ENCODE peak calls at places on chromosomes 16 and 17, in five cellular contexts. One of them, this sample, is unnamed.

GRCh38 chr17:71792966-71793365 is 327.9 kb upstream of the SOX9 start:
- DNase-seq in NCI-H1417: no peak
- DNase-seq in activated CD4-positive, alpha-beta T cell treated with anti-CD3 and anti-CD28 coated beads for 36 hours: no peak
- DNase-seq in glutamatergic neuron: no peak
- DNase-seq in NCI-H1092: no peak
- DNase-seq in this sample: no peak

GRCh38 chr17:27660436-27660835 is 29.4 kb downstream of the LGALS9 start:
- DNase-seq in glutamatergic neuron: peak
- DNase-seq in activated CD4-positive, alpha-beta T cell treated with anti-CD3 and anti-CD28 coated beads for 36 hours: no peak
- DNase-seq in NCI-H1092: no peak
- DNase-seq in NCI-H1417: no peak
- DNase-seq in this sample: no peak

GRCh38 chr17:57994436-57994835 is 6.4 kb upstream of the VEZF1 start:
- DNase-seq in NCI-H1417: no peak
- DNase-seq in glutamatergic neuron: no peak
- DNase-seq in NCI-H1092: no peak
- DNase-seq in activated CD4-positive, alpha-beta T cell treated with anti-CD3 and anti-CD28 coated beads for 36 hours: no peak
- DNase-seq in this sample: no peak

GRCh38 chr17:33039874-33040273 is 48.2 kb downstream of the SPACA3 start:
- DNase-seq in glutamatergic neuron: no peak
- DNase-seq in activated CD4-positive, alpha-beta T cell treated with anti-CD3 and anti-CD28 coated beads for 36 hours: no peak
- DNase-seq in NCI-H1092: no peak
- DNase-seq in NCI-H1417: no peak
- DNase-seq in this sample: no peak

GRCh38 chr17:57671546-57672204 is 73.4 kb downstream of the CCDC182 start:
- DNase-seq in activated CD4-positive, alpha-beta T cell treated with anti-CD3 and anti-CD28 coated beads for 36 hours: peak
- DNase-seq in NCI-H1092: peak
- DNase-seq in NCI-H1417: peak
- DNase-seq in glutamatergic neuron: peak
- DNase-seq in this sample: peak

GRCh38 chr17:16465861-16466338 is 26.1 kb downstream of the LRRC75A start:
- DNase-seq in NCI-H1417: no peak
- DNase-seq in activated CD4-positive, alpha-beta T cell treated with anti-CD3 and anti-CD28 coated beads for 36 hours: no peak
- DNase-seq in glutamatergic neuron: no peak
- DNase-seq in NCI-H1092: no peak
- DNase-seq in this sample: no peak

GRCh38 chr17:39212841-39213480 is 12.8 kb downstream of the STAC2 start:
- DNase-seq in activated CD4-positive, alpha-beta T cell treated with anti-CD3 and anti-CD28 coated beads for 36 hours: no peak
- DNase-seq in glutamatergic neuron: no peak
- DNase-seq in NCI-H1092: no peak
- DNase-seq in NCI-H1417: no peak
- DNase-seq in this sample: no peak

GRCh38 chr16:79298476-79299153 is 301.9 kb downstream of the MAF start:
- DNase-seq in NCI-H1417: no peak
- DNase-seq in NCI-H1092: no peak
- DNase-seq in glutamatergic neuron: no peak
- DNase-seq in activated CD4-positive, alpha-beta T cell treated with anti-CD3 and anti-CD28 coated beads for 36 hours: no peak
- DNase-seq in this sample: no peak

GRCh38 chr17:72632026-72632684 is 460.3 kb downstream of the SLC39A11 start:
- DNase-seq in NCI-H1417: no peak
- DNase-seq in glutamatergic neuron: peak
- DNase-seq in NCI-H1092: no peak
- DNase-seq in activated CD4-positive, alpha-beta T cell treated with anti-CD3 and anti-CD28 coated beads for 36 hours: no peak
- DNase-seq in this sample: no peak

GRCh38 chr17:78915872-78916632 is 9.1 kb downstream of the TIMP2 start:
- DNase-seq in NCI-H1092: no peak
- DNase-seq in NCI-H1417: no peak
- DNase-seq in glutamatergic neuron: no peak
- DNase-seq in activated CD4-positive, alpha-beta T cell treated with anti-CD3 and anti-CD28 coated beads for 36 hours: peak
- DNase-seq in this sample: no peak

GRCh38 chr17:10614536-10615155 is 42.5 kb downstream of the MYH3 start:
- DNase-seq in glutamatergic neuron: peak
- DNase-seq in NCI-H1417: peak
- DNase-seq in activated CD4-positive, alpha-beta T cell treated with anti-CD3 and anti-CD28 coated beads for 36 hours: peak
- DNase-seq in NCI-H1092: peak
- DNase-seq in this sample: peak

GRCh38 chr16:69182730-69183416 is 4.1 kb upstream of the SNTB2 start:
- DNase-seq in NCI-H1417: peak
- DNase-seq in activated CD4-positive, alpha-beta T cell treated with anti-CD3 and anti-CD28 coated beads for 36 hours: no peak
- DNase-seq in NCI-H1092: peak
- DNase-seq in glutamatergic neuron: peak
- DNase-seq in this sample: peak

GRCh38 chr17:14712471-14713075 is 411.7 kb downstream of the HS3ST3B1 start:
- DNase-seq in activated CD4-positive, alpha-beta T cell treated with anti-CD3 and anti-CD28 coated beads for 36 hours: no peak
- DNase-seq in glutamatergic neuron: no peak
- DNase-seq in NCI-H1417: no peak
- DNase-seq in NCI-H1092: no peak
- DNase-seq in this sample: no peak

GRCh38 chr17:73064084-73064938 is 28.2 kb downstream of the SLC39A11 start:
- DNase-seq in activated CD4-positive, alpha-beta T cell treated with anti-CD3 and anti-CD28 coated beads for 36 hours: peak
- DNase-seq in NCI-H1092: no peak
- DNase-seq in NCI-H1417: no peak
- DNase-seq in glutamatergic neuron: no peak
- DNase-seq in this sample: peak

GRCh38 chr17:61862975-61863800 is at the start of gene BRIP1:
- DNase-seq in NCI-H1417: peak
- DNase-seq in glutamatergic neuron: peak
- DNase-seq in NCI-H1092: peak
- DNase-seq in activated CD4-positive, alpha-beta T cell treated with anti-CD3 and anti-CD28 coated beads for 36 hours: peak
- DNase-seq in this sample: peak

GRCh38 chr17:37570527-37571093 is 38.6 kb downstream of the SYNRG start:
- DNase-seq in NCI-H1092: no peak
- DNase-seq in NCI-H1417: peak
- DNase-seq in activated CD4-positive, alpha-beta T cell treated with anti-CD3 and anti-CD28 coated beads for 36 hours: peak
- DNase-seq in glutamatergic neuron: peak
- DNase-seq in this sample: peak

This sample was measured in D341Med.